ENCODE peak calls at places on chromosomes 16 and 17, in nine cellular contexts. One of them, this sample, is unnamed.

GRCh38 chr17:41773190-41773588 is 13.3 kb downstream of the JUP start:
- DNase-seq in CD8-positive, alpha-beta memory T cell: no peak
- DNase-seq in stimulated activated CD8-positive, alpha-beta memory T cell treated with anti-CD3 and anti-CD28 coated beads, Interleukin-4, amount 100 ng/mL, for 24 hours: no peak
- DNase-seq in NCI-H510A treated with DMSO at 0.1 percent for 48 hours: peak; percentile 87
- DNase-seq in T1000: peak; percentile 70
- DNase-seq in endodermal cell: peak; percentile 81
- DNase-seq in NAMALWA: no peak
- DNase-seq in T-helper 9 cell: no peak
- DNase-seq in colonic mucosa: peak; percentile 94
- DNase-seq in this sample: peak; percentile 82

GRCh38 chr17:15900871-15901270 is 44.1 kb upstream of the ADORA2B start:
- DNase-seq in endodermal cell: peak; percentile 44
- DNase-seq in stimulated activated CD8-positive, alpha-beta memory T cell treated with anti-CD3 and anti-CD28 coated beads, Interleukin-4, amount 100 ng/mL, for 24 hours: no peak
- DNase-seq in T1000: no peak
- DNase-seq in colonic mucosa: no peak
- DNase-seq in NAMALWA: peak; percentile 1
- DNase-seq in CD8-positive, alpha-beta memory T cell: no peak
- DNase-seq in T-helper 9 cell: no peak
- DNase-seq in NCI-H510A treated with DMSO at 0.1 percent for 48 hours: no peak
- DNase-seq in this sample: no peak

GRCh38 chr16:24035127-24035842 is 199.5 kb downstream of the PRKCB start:
- DNase-seq in T-helper 9 cell: peak; percentile 38
- DNase-seq in endodermal cell: no peak
- DNase-seq in T1000: no peak
- DNase-seq in colonic mucosa: no peak
- DNase-seq in stimulated activated CD8-positive, alpha-beta memory T cell treated with anti-CD3 and anti-CD28 coated beads, Interleukin-4, amount 100 ng/mL, for 24 hours: no peak
- DNase-seq in NCI-H510A treated with DMSO at 0.1 percent for 48 hours: no peak
- DNase-seq in NAMALWA: no peak
- DNase-seq in CD8-positive, alpha-beta memory T cell: peak; percentile 51
- DNase-seq in this sample: no peak

GRCh38 chr17:73156166-73156840 is 8.5 kb upstream of the SSTR2 start:
- DNase-seq in NAMALWA: peak; percentile 71
- DNase-seq in T-helper 9 cell: peak; percentile 36
- DNase-seq in stimulated activated CD8-positive, alpha-beta memory T cell treated with anti-CD3 and anti-CD28 coated beads, Interleukin-4, amount 100 ng/mL, for 24 hours: peak; percentile 33
- DNase-seq in colonic mucosa: peak; percentile 70
- DNase-seq in endodermal cell: peak; percentile 96
- DNase-seq in T1000: peak; percentile 19
- DNase-seq in CD8-positive, alpha-beta memory T cell: peak; percentile 22
- DNase-seq in NCI-H510A treated with DMSO at 0.1 percent for 48 hours: peak; percentile 81
- DNase-seq in this sample: peak; percentile 90

GRCh38 chr16:79430129-79430789 is 170.3 kb downstream of the MAF start:
- DNase-seq in T1000: no peak
- DNase-seq in NCI-H510A treated with DMSO at 0.1 percent for 48 hours: peak; percentile 35
- DNase-seq in endodermal cell: no peak
- DNase-seq in colonic mucosa: peak; percentile 29
- DNase-seq in CD8-positive, alpha-beta memory T cell: no peak
- DNase-seq in T-helper 9 cell: no peak
- DNase-seq in stimulated activated CD8-positive, alpha-beta memory T cell treated with anti-CD3 and anti-CD28 coated beads, Interleukin-4, amount 100 ng/mL, for 24 hours: no peak
- DNase-seq in NAMALWA: no peak
- DNase-seq in this sample: no peak

GRCh38 chr16:1458336-1458976 is 14.1 kb upstream of the CCDC154 start:
- DNase-seq in T-helper 9 cell: no peak
- DNase-seq in T1000: no peak
- DNase-seq in NCI-H510A treated with DMSO at 0.1 percent for 48 hours: no peak
- DNase-seq in CD8-positive, alpha-beta memory T cell: no peak
- DNase-seq in stimulated activated CD8-positive, alpha-beta memory T cell treated with anti-CD3 and anti-CD28 coated beads, Interleukin-4, amount 100 ng/mL, for 24 hours: no peak
- DNase-seq in colonic mucosa: no peak
- DNase-seq in NAMALWA: no peak
- DNase-seq in endodermal cell: no peak
- DNase-seq in this sample: no peak

GRCh38 chr17:18025596-18026407 is 13.2 kb downstream of the ATPAF2 start:
- DNase-seq in endodermal cell: no peak
- DNase-seq in T1000: peak; percentile 32
- DNase-seq in NCI-H510A treated with DMSO at 0.1 percent for 48 hours: no peak
- DNase-seq in colonic mucosa: no peak
- DNase-seq in T-helper 9 cell: no peak
- DNase-seq in stimulated activated CD8-positive, alpha-beta memory T cell treated with anti-CD3 and anti-CD28 coated beads, Interleukin-4, amount 100 ng/mL, for 24 hours: no peak
- DNase-seq in NAMALWA: no peak
- DNase-seq in CD8-positive, alpha-beta memory T cell: no peak
- DNase-seq in this sample: no peak

GRCh38 chr17:68955181-68955841 is at the start of gene ABCA8:
- DNase-seq in T1000: no peak
- DNase-seq in stimulated activated CD8-positive, alpha-beta memory T cell treated with anti-CD3 and anti-CD28 coated beads, Interleukin-4, amount 100 ng/mL, for 24 hours: no peak
- DNase-seq in colonic mucosa: no peak
- DNase-seq in CD8-positive, alpha-beta memory T cell: no peak
- DNase-seq in endodermal cell: no peak
- DNase-seq in NAMALWA: no peak
- DNase-seq in T-helper 9 cell: no peak
- DNase-seq in NCI-H510A treated with DMSO at 0.1 percent for 48 hours: no peak
- DNase-seq in this sample: no peak

GRCh38 chr17:55089955-55090573 is 121.5 kb downstream of the STXBP4 start:
- DNase-seq in T-helper 9 cell: peak; percentile 15
- DNase-seq in endodermal cell: peak; percentile 59
- DNase-seq in T1000: no peak
- DNase-seq in CD8-positive, alpha-beta memory T cell: peak; percentile 15
- DNase-seq in NCI-H510A treated with DMSO at 0.1 percent for 48 hours: peak; percentile 75
- DNase-seq in colonic mucosa: no peak
- DNase-seq in NAMALWA: no peak
- DNase-seq in stimulated activated CD8-positive, alpha-beta memory T cell treated with anti-CD3 and anti-CD28 coated beads, Interleukin-4, amount 100 ng/mL, for 24 hours: no peak
- DNase-seq in this sample: peak; percentile 56

GRCh38 chr16:68590201-68590994 is 51.3 kb downstream of the ZFP90 start:
- DNase-seq in CD8-positive, alpha-beta memory T cell: peak; percentile 26
- DNase-seq in endodermal cell: peak; percentile 95
- DNase-seq in NCI-H510A treated with DMSO at 0.1 percent for 48 hours: no peak
- DNase-seq in stimulated activated CD8-positive, alpha-beta memory T cell treated with anti-CD3 and anti-CD28 coated beads, Interleukin-4, amount 100 ng/mL, for 24 hours: peak; percentile 43
- DNase-seq in T1000: peak; percentile 29
- DNase-seq in colonic mucosa: peak; percentile 69
- DNase-seq in T-helper 9 cell: peak; percentile 27
- DNase-seq in NAMALWA: peak; percentile 27
- DNase-seq in this sample: peak; percentile 85

GRCh38 chr17:77863814-77864161 is 94.7 kb upstream of the TNRC6C start:
- DNase-seq in colonic mucosa: peak; percentile 80
- DNase-seq in endodermal cell: peak; percentile 66
- DNase-seq in T-helper 9 cell: no peak
- DNase-seq in NAMALWA: no peak
- DNase-seq in T1000: no peak
- DNase-seq in stimulated activated CD8-positive, alpha-beta memory T cell treated with anti-CD3 and anti-CD28 coated beads, Interleukin-4, amount 100 ng/mL, for 24 hours: no peak
- DNase-seq in CD8-positive, alpha-beta memory T cell: no peak
- DNase-seq in NCI-H510A treated with DMSO at 0.1 percent for 48 hours: peak; percentile 90
- DNase-seq in this sample: no peak

GRCh38 chr16:12538667-12539081 is 265.0 kb downstream of the CPPED1 start:
- DNase-seq in NCI-H510A treated with DMSO at 0.1 percent for 48 hours: peak; percentile 68
- DNase-seq in stimulated activated CD8-positive, alpha-beta memory T cell treated with anti-CD3 and anti-CD28 coated beads, Interleukin-4, amount 100 ng/mL, for 24 hours: no peak
- DNase-seq in NAMALWA: no peak
- DNase-seq in T-helper 9 cell: no peak
- DNase-seq in endodermal cell: no peak
- DNase-seq in colonic mucosa: no peak
- DNase-seq in T1000: no peak
- DNase-seq in CD8-positive, alpha-beta memory T cell: no peak
- DNase-seq in this sample: no peak

GRCh38 chr16:63461248-63461841 is 1425.1 kb upstream of the CDH8 start:
- DNase-seq in stimulated activated CD8-positive, alpha-beta memory T cell treated with anti-CD3 and anti-CD28 coated beads, Interleukin-4, amount 100 ng/mL, for 24 hours: no peak
- DNase-seq in T-helper 9 cell: no peak
- DNase-seq in NAMALWA: peak; percentile 58
- DNase-seq in endodermal cell: peak; percentile 70
- DNase-seq in colonic mucosa: peak; percentile 18
- DNase-seq in CD8-positive, alpha-beta memory T cell: no peak
- DNase-seq in T1000: no peak
- DNase-seq in NCI-H510A treated with DMSO at 0.1 percent for 48 hours: peak; percentile 34
- DNase-seq in this sample: peak; percentile 63

GRCh38 chr16:84278968-84279367 is 15.7 kb upstream of the WFDC1 start:
- DNase-seq in endodermal cell: peak; percentile 79
- DNase-seq in NCI-H510A treated with DMSO at 0.1 percent for 48 hours: peak; percentile 58
- DNase-seq in CD8-positive, alpha-beta memory T cell: no peak
- DNase-seq in NAMALWA: no peak
- DNase-seq in T-helper 9 cell: no peak
- DNase-seq in T1000: no peak
- DNase-seq in colonic mucosa: no peak
- DNase-seq in stimulated activated CD8-positive, alpha-beta memory T cell treated with anti-CD3 and anti-CD28 coated beads, Interleukin-4, amount 100 ng/mL, for 24 hours: no peak
- DNase-seq in this sample: peak; percentile 68

GRCh38 chr17:78002166-78002565 is 43.7 kb downstream of the TNRC6C start:
- DNase-seq in NAMALWA: no peak
- DNase-seq in T1000: no peak
- DNase-seq in stimulated activated CD8-positive, alpha-beta memory T cell treated with anti-CD3 and anti-CD28 coated beads, Interleukin-4, amount 100 ng/mL, for 24 hours: no peak
- DNase-seq in NCI-H510A treated with DMSO at 0.1 percent for 48 hours: no peak
- DNase-seq in T-helper 9 cell: no peak
- DNase-seq in CD8-positive, alpha-beta memory T cell: no peak
- DNase-seq in endodermal cell: no peak
- DNase-seq in colonic mucosa: no peak
- DNase-seq in this sample: no peak

GRCh38 chr16:27226976-27227705 is 23.8 kb downstream of the KDM8 start:
- DNase-seq in stimulated activated CD8-positive, alpha-beta memory T cell treated with anti-CD3 and anti-CD28 coated beads, Interleukin-4, amount 100 ng/mL, for 24 hours: no peak
- DNase-seq in endodermal cell: no peak
- DNase-seq in NCI-H510A treated with DMSO at 0.1 percent for 48 hours: no peak
- DNase-seq in colonic mucosa: no peak
- DNase-seq in CD8-positive, alpha-beta memory T cell: no peak
- DNase-seq in NAMALWA: no peak
- DNase-seq in T-helper 9 cell: no peak
- DNase-seq in T1000: no peak
- DNase-seq in this sample: no peak